ENCODE peak calls at places on chromosomes 5 and 9, in five cellular contexts. J is H9, K is spleen, R is A549, M is cardiac muscle cell. C is an unnamed sample.

GRCh38 chr5:139768802-139769465 is 26.7 kb upstream of the PSD2 start:
- DNase-seq in J (no peak), M (no peak), K (no peak), R (no peak), C (no peak)

GRCh38 chr5:104412649-104413240 is 850.2 kb upstream of the NUDT12 start:
- DNase-seq in J (peak), M (peak), R (peak), K (no peak), C (peak)

GRCh38 chr5:167987490-167988270 is 303.8 kb upstream of the WWC1 start:
- DNase-seq in R (no peak), K (no peak), J (no peak), M (no peak), C (no peak)

GRCh38 chr9:97990259-97990658 is 7.1 kb downstream of the ANP32B start:
- DNase-seq in R (peak), M (peak), K (no peak), J (no peak), C (no peak)

GRCh38 chr5:166551384-166551783 is 1740.1 kb upstream of the WWC1 start:
- DNase-seq in M (peak), R (no peak), K (no peak), J (no peak), C (no peak)

GRCh38 chr5:74866653-74867162 is 521 bp upstream of the FAM169A start:
- DNase-seq in M (no peak), K (peak), J (peak), R (peak), C (peak)

GRCh38 chr5:65722575-65723424 is 795 bp downstream of the NLN start:
- DNase-seq in R (peak), K (no peak), J (peak), M (peak), C (no peak)

GRCh38 chr5:93433422-93433821 is 147.6 kb downstream of the NR2F1-AS1 start:
- DNase-seq in J (no peak), M (peak), R (no peak), K (no peak), C (no peak)

GRCh38 chr9:37565661-37566618 is 10.2 kb downstream of the FBXO10 start:
- DNase-seq in M (no peak), R (no peak), J (no peak), K (no peak), C (no peak)

GRCh38 chr5:133870661-133871060 is 97.8 kb downstream of the C5orf15 start:
- DNase-seq in K (no peak), J (no peak), R (no peak), M (peak), C (no peak)

GRCh38 chr5:68249520-68249919 is 34.0 kb downstream of the PIK3R1 start:
- DNase-seq in M (no peak), K (no peak), R (no peak), J (no peak), C (no peak)

GRCh38 chr5:161269125-161269524 is 277.4 kb downstream of the GABRB2 start:
- DNase-seq in M (no peak), J (no peak), K (no peak), R (no peak), C (no peak)

GRCh38 chr5:161271816-161272215 is 274.7 kb downstream of the GABRB2 start:
- DNase-seq in R (no peak), M (no peak), K (no peak), J (no peak), C (no peak)

GRCh38 chr5:161278739-161279660 is 267.5 kb downstream of the GABRB2 start:
- DNase-seq in K (no peak), J (no peak), R (no peak), M (no peak), C (no peak)

DNA sequence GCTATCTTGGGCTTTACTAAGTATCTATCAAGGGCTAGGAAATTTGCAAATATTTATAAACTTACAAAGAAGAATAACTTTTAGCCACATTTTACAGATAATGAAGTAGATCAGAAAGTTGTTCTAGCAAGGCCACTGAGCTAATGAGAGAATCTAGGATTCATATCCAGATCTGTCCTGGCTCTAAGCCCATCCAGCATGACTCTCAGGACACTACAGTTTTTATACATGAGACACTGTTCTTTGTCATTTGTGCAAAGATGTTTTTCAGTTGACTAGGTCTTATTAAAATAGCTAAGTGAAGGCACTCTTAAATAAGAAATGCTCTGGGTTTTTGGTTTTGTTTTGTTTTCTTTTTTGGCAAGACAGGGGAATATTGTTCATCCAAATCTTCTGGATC is 273.1 kb downstream of the GABRB2 start:
- DNase-seq in R (no peak), K (no peak), J (no peak), M (no peak), C (no peak)
- H3K27ac ChIP-seq in R (no peak), K (no peak), J (no peak), M (no peak), C (no peak)

GRCh38 chr9:33233659-33234335 is 6.2 kb upstream of the SPINK4 start:
- DNase-seq in J (no peak), K (no peak), M (peak), R (peak), C (no peak)
- H3K27ac ChIP-seq in J (no peak), K (no peak), M (no peak), R (peak), C (no peak)

DNA sequence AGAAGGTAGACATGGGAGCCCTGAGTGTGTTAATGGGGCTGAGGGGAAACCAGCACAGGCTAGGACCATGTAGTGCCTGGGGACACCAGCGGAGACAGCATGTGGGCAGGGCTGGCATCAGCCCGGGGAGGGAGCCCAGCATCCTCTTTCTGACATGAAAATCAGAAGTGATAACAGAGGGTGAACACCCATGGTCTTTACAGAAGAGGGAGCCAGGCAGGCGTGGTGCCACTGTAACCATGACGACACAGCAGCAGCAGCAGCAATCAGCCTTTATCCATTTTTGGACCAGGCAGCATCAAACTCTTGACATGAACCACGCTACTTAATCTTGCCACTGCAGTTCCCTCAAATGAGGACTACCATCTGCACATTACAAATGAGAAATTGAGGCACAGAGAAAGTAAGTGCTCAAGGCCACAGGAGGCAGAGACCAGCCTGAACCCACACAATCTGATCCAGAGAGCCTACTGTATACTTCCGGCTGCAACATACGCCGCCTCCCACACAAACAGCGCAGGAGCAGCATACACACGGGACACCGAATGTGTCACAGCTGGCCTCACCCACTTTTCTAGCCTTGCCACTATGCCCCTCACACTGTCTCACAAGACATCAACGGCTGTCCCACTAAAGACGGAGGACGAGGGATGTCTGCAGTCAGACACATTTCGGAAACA is 23.8 kb downstream of the CAMSAP1 start:
- DNase-seq in M (no peak), R (no peak), J (no peak), K (no peak), C (no peak)
- H3K27ac ChIP-seq in M (no peak), R (no peak), J (no peak), K (no peak), C (no peak)

DNA sequence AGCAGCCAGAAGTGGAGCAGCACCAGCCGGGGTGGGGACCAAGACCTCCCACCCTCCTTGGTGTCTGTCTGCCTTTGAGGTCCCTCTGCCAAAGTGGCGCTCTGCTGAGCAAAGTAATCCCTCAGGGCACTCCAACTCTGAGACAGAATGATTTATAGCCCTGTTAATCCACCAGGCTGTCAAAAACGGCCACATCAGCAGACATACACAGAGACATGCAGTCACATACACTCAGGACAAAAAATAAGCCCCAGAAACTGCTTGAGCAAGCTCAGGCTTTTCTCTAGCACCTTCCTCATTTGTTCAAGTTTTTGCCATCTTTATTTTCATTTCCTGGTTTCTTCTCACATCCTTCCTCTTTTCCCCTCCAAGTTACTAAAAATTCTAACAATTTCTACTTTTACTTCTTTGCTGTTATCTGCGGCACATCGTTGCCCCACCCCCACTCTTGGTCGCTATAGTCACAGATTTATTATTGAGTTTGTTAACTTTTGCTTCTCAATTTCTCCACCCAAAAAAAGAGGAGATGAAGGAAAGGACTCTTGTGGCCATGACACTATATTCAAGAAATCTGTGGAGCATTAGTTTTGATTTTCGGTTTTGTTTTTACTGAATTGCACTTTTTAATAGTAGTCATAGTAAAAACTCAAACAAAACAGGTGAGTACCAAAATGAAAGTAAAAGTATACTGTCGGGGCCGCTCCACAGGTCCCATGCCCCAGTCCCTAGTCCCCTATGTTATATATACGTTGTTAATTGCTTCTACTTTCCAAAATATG is 17.4 kb upstream of the ADRB2 start:
- DNase-seq in K (peak), M (no peak), R (no peak), J (no peak), C (no peak)
- H3K27ac ChIP-seq in K (peak), M (peak), R (no peak), J (no peak), C (no peak)

GRCh38 chr5:91283326-91283725 is 99.8 kb downstream of the ARRDC3 start:
- DNase-seq in R (no peak), M (no peak), J (no peak), K (no peak), C (no peak)

GRCh38 chr5:91282210-91282609 is 100.9 kb downstream of the ARRDC3 start:
- DNase-seq in J (no peak), M (no peak), R (no peak), K (no peak), C (no peak)

GRCh38 chr5:91280062-91280941 is 102.8 kb downstream of the ARRDC3 start:
- DNase-seq in M (peak), J (peak), K (peak), R (peak), C (peak)

GRCh38 chr5:91280942-91281269 is 102.2 kb downstream of the ARRDC3 start:
- DNase-seq in M (no peak), K (no peak), R (no peak), J (no peak), C (no peak)

GRCh38 chr5:91281409-91281808 is 101.7 kb downstream of the ARRDC3 start:
- DNase-seq in J (no peak), K (no peak), R (no peak), M (peak), C (no peak)
- H3K27ac ChIP-seq in J (no peak), K (peak), R (peak), M (peak), C (no peak)

GRCh38 chr9:116319480-116319879 is 165.9 kb downstream of the PAPPA start:
- DNase-seq in M (no peak), K (no peak), J (no peak), R (no peak), C (no peak)

GRCh38 chr9:116316231-116316630 is 162.6 kb downstream of the PAPPA start:
- DNase-seq in K (no peak), J (no peak), R (no peak), M (no peak), C (no peak)

GRCh38 chr9:116320180-116320799 is 166.7 kb downstream of the PAPPA start:
- DNase-seq in M (peak), R (no peak), J (no peak), K (no peak), C (no peak)

GRCh38 chr9:116318463-116319271 is 165.1 kb downstream of the PAPPA start:
- DNase-seq in R (no peak), J (no peak), M (peak), K (no peak), C (no peak)

GRCh38 chr9:116317503-116317902 is 163.9 kb downstream of the PAPPA start:
- DNase-seq in M (no peak), K (no peak), R (no peak), J (no peak), C (no peak)
- H3K27ac ChIP-seq in M (no peak), K (no peak), R (no peak), J (no peak), C (no peak)

C was measured in iPS DF 6.9.